ENCODE peak calls at places on chromosomes 7 and 10, in nine cellular contexts. T is WERI-Rb-1; F is hepatocyte; G is IMR-90; U is naive thymus-derived CD4-positive, alpha-beta T cell; N is Peyer's patch; V is esophagus squamous epithelium; K is adrenal gland; S is K562. W is an unnamed sample.

GRCh38 chr7:113270790-113271189 is 152.4 kb upstream of the SMIM30 start:
- DNase-seq in U (no peak), T (no peak), V (no peak), F (no peak), K (no peak), G (no peak), N (no peak), S (no peak), W (no peak)

GRCh38 chr7:149748223-149748874 is 25.0 kb downstream of the ZNF467 start:
- DNase-seq in N (no peak), F (peak; percentile 48), S (no peak), G (no peak), V (no peak), U (no peak), T (no peak), K (no peak), W (no peak)

GRCh38 chr7:99919814-99920618 is 686 bp upstream of the TRIM4 start:
- DNase-seq in U (no peak), T (no peak), S (no peak), N (no peak), V (no peak), G (peak; percentile 9), K (no peak), F (no peak), W (no peak)

GRCh38 chr10:70331486-70332268 is 47.9 kb upstream of the NPFFR1 start:
- DNase-seq in U (peak; percentile 17), T (peak; percentile 35), F (peak; percentile 86), K (peak; percentile 84), G (peak; percentile 93), S (peak; percentile 95), N (peak; percentile 39), V (no peak), W (no peak)

GRCh38 chr7:158574308-158575036 is 13.2 kb downstream of the PTPRN2 start:
- DNase-seq in V (no peak), F (no peak), T (no peak), G (no peak), N (no peak), S (no peak), U (no peak), K (no peak), W (no peak)

GRCh38 chr10:71223365-71224058 is 11.1 kb downstream of the UNC5B start:
- DNase-seq in F (no peak), N (no peak), U (no peak), K (peak; percentile 48), T (no peak), V (no peak), G (no peak), S (peak; percentile 59), W (no peak)

GRCh38 chr10:2280713-2281112 is 543.4 kb upstream of the ADARB2 start:
- DNase-seq in K (no peak), V (no peak), S (no peak), U (no peak), G (no peak), F (no peak), T (no peak), N (no peak), W (no peak)

GRCh38 chr7:17599733-17600685 is 301.6 kb downstream of the AHR start:
- DNase-seq in F (no peak), U (no peak), K (no peak), V (no peak), T (no peak), N (no peak), S (no peak), G (peak; percentile 92), W (no peak)

GRCh38 chr7:15602236-15602635 is 40.4 kb upstream of the AGMO start:
- DNase-seq in G (no peak), S (no peak), F (peak; percentile 8), U (no peak), N (no peak), T (no peak), V (no peak), K (no peak), W (no peak)

GRCh38 chr7:234041-234711 is 41.8 kb downstream of the FAM20C start:
- DNase-seq in V (no peak), N (no peak), F (peak; percentile 53), G (peak; percentile 21), K (no peak), T (no peak), U (no peak), S (no peak), W (no peak)

GRCh38 chr7:9657257-9657656 is 1223.8 kb downstream of the NXPH1 start:
- DNase-seq in V (no peak), G (no peak), F (no peak), U (no peak), T (no peak), S (no peak), K (no peak), N (no peak), W (no peak)

GRCh38 chr10:5800782-5801181 is 12.5 kb downstream of the GDI2 start:
- DNase-seq in U (no peak), T (no peak), V (no peak), F (no peak), K (no peak), N (no peak), S (no peak), G (peak; percentile 22), W (no peak)
- H3K36me3 ChIP-seq in U (peaks cover 21% of the 10 kb centered on the region), T (peaks cover 17% of the 10 kb centered on the region), V (peaks cover 25% of the 10 kb centered on the region), F (no peaks in the 10 kb centered on the region), K (peaks cover 45% of the 10 kb centered on the region), N (no peaks in the 10 kb centered on the region), S (peaks cover 80% of the 10 kb centered on the region), G (peaks cover 28% of the 10 kb centered on the region), W (peaks cover 5% of the 10 kb centered on the region)

GRCh38 chr7:152871678-152872060 is 112.1 kb downstream of the ACTR3B start:
- DNase-seq in G (no peak), V (no peak), U (no peak), F (no peak), K (peak; percentile 35), T (no peak), S (no peak), N (no peak), W (no peak)

GRCh38 chr7:152870106-152870693 is 110.6 kb downstream of the ACTR3B start:
- DNase-seq in G (no peak), N (no peak), U (no peak), F (no peak), S (no peak), V (no peak), K (peak; percentile 48), T (no peak), W (no peak)

GRCh38 chr7:152872745-152873118 is 113.2 kb downstream of the ACTR3B start:
- DNase-seq in T (no peak), F (no peak), N (no peak), G (no peak), U (no peak), K (peak; percentile 29), S (no peak), V (no peak), W (no peak)

GRCh38 chr7:152871005-152871677 is 111.6 kb downstream of the ACTR3B start:
- DNase-seq in K (peak; percentile 45), S (no peak), V (no peak), F (no peak), N (no peak), U (no peak), G (no peak), T (no peak), W (no peak)

DNA sequence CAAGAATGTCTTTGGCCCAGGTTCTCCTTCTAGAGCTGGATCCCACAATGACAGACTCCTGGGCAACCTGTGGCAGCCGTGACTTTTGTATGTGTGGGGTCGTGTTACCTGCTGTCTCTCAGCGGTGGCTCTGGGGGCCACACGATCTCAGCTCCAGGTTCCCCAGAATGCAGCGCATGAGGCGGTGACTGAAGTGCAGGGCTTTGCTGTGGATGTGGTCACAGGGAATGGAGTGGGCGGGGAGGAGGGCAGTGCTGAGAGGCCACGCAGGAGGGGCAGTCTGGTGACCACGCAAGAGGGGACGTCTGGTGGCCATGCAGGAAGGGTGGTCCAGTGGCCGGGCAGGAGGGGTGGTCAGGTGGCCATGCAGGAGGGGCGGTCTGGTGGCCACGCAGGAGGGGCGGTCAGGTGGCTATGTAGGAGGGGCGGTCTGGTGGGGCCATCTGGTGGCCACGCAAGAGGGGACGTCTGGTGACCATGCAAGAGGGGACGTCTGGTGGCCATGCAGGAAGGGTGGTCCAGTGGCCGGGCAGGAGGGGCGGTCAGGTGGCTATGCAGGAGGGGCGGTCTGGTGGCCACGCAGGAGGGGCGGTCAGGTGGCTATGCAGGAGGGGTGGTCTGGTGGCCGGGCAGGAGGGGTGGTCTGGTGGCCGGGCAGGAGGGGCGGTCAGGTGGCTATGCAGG is 112.7 kb downstream of the ACTR3B start:
- DNase-seq in F (no peak), N (no peak), V (no peak), T (no peak), G (no peak), S (no peak), U (no peak), K (peak; percentile 45), W (no peak)
- H3K36me3 ChIP-seq in F (no peaks in the 10 kb centered on the region), N (no peaks in the 10 kb centered on the region), V (no peaks in the 10 kb centered on the region), T (no peaks in the 10 kb centered on the region), G (no peaks in the 10 kb centered on the region), S (no peaks in the 10 kb centered on the region), U (no peaks in the 10 kb centered on the region), K (no peaks in the 10 kb centered on the region), W (no peaks in the 10 kb centered on the region)

GRCh38 chr10:99883523-99883922 is 101.1 kb downstream of the ABCC2 start:
- DNase-seq in U (no peak), G (no peak), F (no peak), S (no peak), V (no peak), K (no peak), N (no peak), T (no peak), W (no peak)
- H3K36me3 ChIP-seq in U (no peaks in the 10 kb centered on the region), G (peaks cover 50% of the 10 kb centered on the region), F (peaks cover 7% of the 10 kb centered on the region), S (peaks cover 3% of the 10 kb centered on the region), V (peaks cover 44% of the 10 kb centered on the region), K (peaks cover 94% of the 10 kb centered on the region), N (no peaks in the 10 kb centered on the region), T (peaks cover 38% of the 10 kb centered on the region), W (peaks cover 27% of the 10 kb centered on the region)

GRCh38 chr7:4775281-4776159 is at the start of gene AP5Z1:
- DNase-seq in N (peak; percentile 98), K (peak; percentile 98), T (peak; percentile 95), V (peak; percentile 80), S (peak; percentile 97), F (peak; percentile 99), G (peak; percentile 96), U (peak; percentile 94), W (peak; percentile 98)

GRCh38 chr7:4776160-4776623 is 769 bp downstream of the AP5Z1 start:
- DNase-seq in U (no peak), V (no peak), S (no peak), G (no peak), F (no peak), T (no peak), K (no peak), N (no peak), W (no peak)

GRCh38 chr7:4781366-4782069 is 6.1 kb downstream of the AP5Z1 start:
- DNase-seq in T (no peak), N (no peak), U (no peak), F (no peak), G (no peak), K (no peak), V (no peak), S (no peak), W (no peak)

GRCh38 chr7:4782333-4783291 is 7.2 kb downstream of the AP5Z1 start:
- DNase-seq in S (no peak), T (no peak), U (no peak), V (no peak), G (no peak), N (no peak), K (no peak), F (no peak), W (no peak)

DNA sequence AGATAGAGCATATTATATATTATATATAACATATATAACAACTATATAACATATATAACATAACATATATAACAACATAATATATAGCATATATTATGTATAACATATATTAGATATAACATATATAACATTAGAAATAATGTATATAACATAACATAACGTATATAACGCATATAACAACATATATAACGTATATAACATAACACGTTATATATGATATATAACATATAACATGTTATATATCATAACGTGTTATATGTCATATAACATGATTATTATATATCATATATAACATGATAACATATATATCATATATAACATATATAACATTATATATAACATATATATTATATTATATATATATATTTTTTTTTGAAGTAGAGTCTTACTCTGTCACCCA is 3.7 kb downstream of the AP5Z1 start:
- DNase-seq in F (no peak), U (no peak), V (no peak), N (no peak), S (no peak), T (no peak), K (no peak), G (no peak), W (no peak)
- H3K36me3 ChIP-seq in F (no peaks in the 10 kb centered on the region), U (no peaks in the 10 kb centered on the region), V (peaks cover 29% of the 10 kb centered on the region), N (no peaks in the 10 kb centered on the region), S (peaks cover 38% of the 10 kb centered on the region), T (peaks cover 16% of the 10 kb centered on the region), K (peaks cover 37% of the 10 kb centered on the region), G (peaks cover 33% of the 10 kb centered on the region), W (no peaks in the 10 kb centered on the region)

W was measured in mucosa of descending colon.